ENCODE peak calls at places on chromosomes 3 and 15, in eight cellular contexts. W is hepatocyte; Y is CD8-positive, alpha-beta memory T cell; B is spleen; S is IMR-90; G is breast epithelium; E is heart right ventricle; Z is cardiac muscle cell. I is an unnamed sample.

GRCh38 chr3:60064210-60065178 is 1014.7 kb upstream of the CFAP20DC start:
- DNase-seq in W (no peak), Y (no peak), B (no peak), S (peak; percentile 61), G (no peak), E (no peak), Z (no peak), I (no peak)

GRCh38 chr3:102400766-102401165 is 34.0 kb upstream of the ZPLD1 start:
- DNase-seq in W (no peak), Y (no peak), B (no peak), S (peak; percentile 67), G (no peak), E (no peak), Z (no peak), I (no peak)

GRCh38 chr3:149120051-149120972 is 9.1 kb upstream of the HPS3 start:
- DNase-seq in W (peak; percentile 66), Y (peak; percentile 39), B (no peak), S (peak; percentile 76), G (no peak), E (peak; percentile 29), Z (peak; percentile 62), I (peak; percentile 61)

GRCh38 chr15:52362497-52362896 is 66.9 kb upstream of the MYO5C start:
- DNase-seq in W (no peak), Y (no peak), B (no peak), S (peak; percentile 73), G (no peak), E (no peak), Z (no peak), I (no peak)

GRCh38 chr15:41941644-41942415 is 30.5 kb downstream of the EHD4 start:
- DNase-seq in W (no peak), Y (no peak), B (no peak), S (no peak), G (no peak), E (no peak), Z (no peak), I (no peak)

GRCh38 chr3:129611812-129612349 is 5.4 kb upstream of the PLXND1 start:
- DNase-seq in W (no peak), Y (no peak), B (no peak), S (peak; percentile 49), G (no peak), E (no peak), Z (no peak), I (no peak)

GRCh38 chr3:158908187-158908762 is 106.4 kb downstream of the MFSD1 start:
- DNase-seq in W (no peak), Y (no peak), B (no peak), S (no peak), G (no peak), E (no peak), Z (no peak), I (no peak)

GRCh38 chr15:57544840-57545239 is 46.9 kb upstream of the MYZAP start:
- DNase-seq in W (no peak), Y (no peak), B (no peak), S (no peak), G (no peak), E (no peak), Z (no peak), I (no peak)

GRCh38 chr3:31738423-31738822 is 205.7 kb downstream of the STT3B start:
- DNase-seq in W (no peak), Y (no peak), B (no peak), S (no peak), G (no peak), E (no peak), Z (no peak), I (no peak)

GRCh38 chr3:38120690-38121450 is 16.1 kb downstream of the ACAA1 start:
- DNase-seq in W (no peak), Y (no peak), B (peak; percentile 61), S (no peak), G (no peak), E (no peak), Z (no peak), I (no peak)

GRCh38 chr15:60480149-60480548 is 1.2 kb upstream of the ICE2 start:
- DNase-seq in W (no peak), Y (no peak), B (no peak), S (no peak), G (no peak), E (no peak), Z (no peak), I (no peak)

GRCh38 chr15:35540031-35540430 is 5.9 kb downstream of the DPH6 start:
- DNase-seq in W (no peak), Y (no peak), B (no peak), S (no peak), G (no peak), E (no peak), Z (no peak), I (no peak)

GRCh38 chr3:45730409-45731154 is 41.4 kb downstream of the SACM1L start:
- DNase-seq in W (no peak), Y (no peak), B (no peak), S (no peak), G (no peak), E (no peak), Z (no peak), I (no peak)

GRCh38 chr15:62506217-62506805 is 341.2 kb upstream of the C2CD4B start:
- DNase-seq in W (peak; percentile 23), Y (no peak), B (no peak), S (peak; percentile 70), G (no peak), E (peak; percentile 27), Z (peak; percentile 77), I (no peak)

GRCh38 chr3:195808741-195809290 is 2.9 kb downstream of the MUC4 start:
- DNase-seq in W (no peak), Y (no peak), B (peak; percentile 41), S (no peak), G (no peak), E (no peak), Z (no peak), I (no peak)

GRCh38 chr3:42097166-42097946 is 6.2 kb downstream of the TRAK1 start:
- DNase-seq in W (no peak), Y (no peak), B (no peak), S (peak; percentile 86), G (no peak), E (no peak), Z (no peak), I (no peak)

GRCh38 chr3:123843668-123844067 is 40.5 kb downstream of the MYLK start:
- DNase-seq in W (no peak), Y (no peak), B (no peak), S (peak; percentile 72), G (no peak), E (no peak), Z (no peak), I (no peak)

GRCh38 chr15:64842986-64843561 is 1.4 kb downstream of the PLEKHO2 start:
- DNase-seq in W (no peak), Y (no peak), B (peak; percentile 87), S (peak; percentile 59), G (peak; percentile 28), E (peak; percentile 66), Z (no peak), I (no peak)

GRCh38 chr15:64845183-64845611 is 3.5 kb downstream of the PLEKHO2 start:
- DNase-seq in W (no peak), Y (no peak), B (peak; percentile 85), S (no peak), G (peak; percentile 27), E (peak; percentile 46), Z (no peak), I (no peak)

GRCh38 chr15:64842099-64842940 is 605 bp downstream of the PLEKHO2 start:
- DNase-seq in W (no peak), Y (no peak), B (no peak), S (peak; percentile 24), G (no peak), E (peak; percentile 38), Z (peak; percentile 30), I (no peak)

GRCh38 chr15:64844576-64845140 is 2.9 kb downstream of the PLEKHO2 start:
- DNase-seq in W (no peak), Y (peak; percentile 29), B (no peak), S (no peak), G (no peak), E (no peak), Z (no peak), I (no peak)

DNA sequence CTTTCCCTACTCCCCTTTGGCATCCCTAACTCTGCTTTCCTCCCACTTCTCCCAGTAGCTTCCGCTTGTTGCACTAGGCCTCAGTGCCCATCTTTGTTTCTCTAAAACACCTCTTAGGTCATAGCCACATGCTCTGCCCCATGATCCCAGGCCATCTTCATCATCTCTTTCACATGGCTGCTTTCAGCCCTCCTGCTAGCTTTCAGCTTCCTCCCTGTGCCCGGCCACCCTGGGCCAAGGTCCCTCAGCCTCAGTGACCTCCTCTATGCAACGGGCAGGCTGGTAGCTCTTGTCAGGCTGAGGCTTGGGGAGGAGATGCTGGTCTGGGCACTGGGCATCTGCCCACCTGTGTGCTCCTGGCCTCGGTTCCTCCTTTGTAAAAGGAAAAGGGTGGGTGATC is 2.3 kb downstream of the PLEKHO2 start:
- DNase-seq in W (no peak), Y (no peak), B (no peak), S (no peak), G (no peak), E (no peak), Z (no peak), I (no peak)
- H3K4me1 ChIP-seq in W (peaks cover 25% of the 10 kb centered on the region), Y (peaks cover 70% of the 10 kb centered on the region), B (peaks cover 57% of the 10 kb centered on the region), S (peaks cover 30% of the 10 kb centered on the region), G (peaks cover 6% of the 10 kb centered on the region), E (peaks cover 67% of the 10 kb centered on the region), Z (peaks cover 21% of the 10 kb centered on the region), I (no peaks in the 10 kb centered on the region)

GRCh38 chr15:90030376-90030775 is 29.3 kb downstream of the ZNF710 start:
- DNase-seq in W (no peak), Y (no peak), B (peak; percentile 56), S (no peak), G (no peak), E (no peak), Z (no peak), I (peak; percentile 59)
- H3K4me1 ChIP-seq in W (peaks cover 33% of the 10 kb centered on the region), Y (peaks cover 35% of the 10 kb centered on the region), B (peaks cover 38% of the 10 kb centered on the region), S (peaks cover 16% of the 10 kb centered on the region), G (peaks cover 7% of the 10 kb centered on the region), E (peaks cover 77% of the 10 kb centered on the region), Z (peaks cover 5% of the 10 kb centered on the region), I (peaks cover 2% of the 10 kb centered on the region)

GRCh38 chr15:84826369-84826823 is 9.2 kb downstream of the ALPK3 start:
- DNase-seq in W (peak; percentile 44), Y (no peak), B (no peak), S (no peak), G (no peak), E (no peak), Z (peak; percentile 54), I (peak; percentile 69)
- H3K4me1 ChIP-seq in W (peaks cover 5% of the 10 kb centered on the region), Y (no peaks in the 10 kb centered on the region), B (no peaks in the 10 kb centered on the region), S (no peaks in the 10 kb centered on the region), G (peaks cover 3% of the 10 kb centered on the region), E (peaks cover 86% of the 10 kb centered on the region), Z (peaks cover 5% of the 10 kb centered on the region), I (no peaks in the 10 kb centered on the region)

DNA sequence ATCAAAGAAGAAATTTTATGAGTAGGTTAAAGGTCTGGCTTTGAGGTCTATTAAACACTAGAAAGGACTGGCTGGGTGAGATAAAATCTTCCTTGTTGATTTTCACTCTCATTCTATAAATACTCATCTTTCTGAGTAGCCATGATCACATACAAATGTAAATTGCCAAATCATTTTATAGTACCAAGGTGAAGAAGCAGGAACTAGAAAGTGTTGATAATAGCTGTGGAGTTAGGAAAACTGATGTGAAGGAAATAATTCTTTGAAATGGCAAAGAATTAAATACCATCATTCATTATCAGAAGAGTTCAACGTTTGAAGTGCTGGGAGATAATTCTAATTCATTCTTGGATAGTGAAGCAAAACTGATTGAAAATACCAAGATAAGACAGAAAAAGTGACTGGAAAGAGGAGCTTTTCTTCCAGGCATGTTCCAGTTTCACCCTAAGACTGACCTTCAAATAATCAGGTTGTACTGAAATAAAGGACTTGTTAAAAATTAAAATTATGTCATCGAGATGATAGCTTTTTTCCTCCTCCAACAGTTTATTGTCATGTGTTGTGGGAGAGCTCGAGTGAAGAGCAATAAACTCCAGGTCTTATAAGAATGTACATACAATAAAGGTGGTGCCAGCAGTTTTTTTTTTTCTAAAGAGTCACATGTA is 17.4 kb downstream of the THBS1 start:
- DNase-seq in W (no peak), Y (no peak), B (no peak), S (peak; percentile 80), G (no peak), E (no peak), Z (no peak), I (no peak)
- H3K4me1 ChIP-seq in W (peaks cover 4% of the 10 kb centered on the region), Y (no peaks in the 10 kb centered on the region), B (no peaks in the 10 kb centered on the region), S (peaks cover 2% of the 10 kb centered on the region), G (no peaks in the 10 kb centered on the region), E (no peaks in the 10 kb centered on the region), Z (peaks cover 3% of the 10 kb centered on the region), I (no peaks in the 10 kb centered on the region)

I was measured in small intestine.